ENCODE peak calls at places on chromosomes 1 and 21, in five cellular contexts. I, N, Q, F and L are unnamed samples.

GRCh38 chr1:179821524-179821923 is 56.1 kb downstream of the TOR1AIP2 start:
- DNase-seq in Q (no peak), N (no peak), I (no peak), F (no peak), L (no peak)

GRCh38 chr1:39214021-39214713 is 9.7 kb downstream of the MACF1 start:
- DNase-seq in N (no peak), F (peak; percentile 24), I (peak; percentile 39), Q (no peak), L (no peak)

GRCh38 chr1:151534662-151535278 is 5.3 kb upstream of the TUFT1 start:
- DNase-seq in N (no peak), I (peak; percentile 77), Q (peak; percentile 69), F (peak; percentile 87), L (no peak)

GRCh38 chr1:221887091-221887746 is 145.3 kb upstream of the DUSP10 start:
- DNase-seq in F (peak; percentile 98), Q (peak; percentile 96), I (peak; percentile 56), N (peak; percentile 80), L (no peak)

GRCh38 chr1:151259351-151259750 is 4.8 kb downstream of the PSMD4 start:
- DNase-seq in N (no peak), I (no peak), F (no peak), Q (no peak), L (no peak)

GRCh38 chr1:206511362-206512064 is 4.2 kb downstream of the RASSF5 start:
- DNase-seq in Q (no peak), I (no peak), F (no peak), N (no peak), L (no peak)

GRCh38 chr1:161192476-161193465 is 6.1 kb downstream of the ADAMTS4 start:
- DNase-seq in N (no peak), I (peak; percentile 45), Q (peak; percentile 84), F (peak; percentile 84), L (peak; percentile 56)

GRCh38 chr1:43349594-43350306 is 9.0 kb upstream of the CDC20 start:
- DNase-seq in F (peak; percentile 66), N (no peak), I (no peak), Q (peak; percentile 72), L (peak; percentile 44)

GRCh38 chr1:54808443-54809207 is 7.5 kb upstream of the TTC22 start:
- DNase-seq in N (no peak), F (no peak), I (no peak), Q (no peak), L (no peak)

GRCh38 chr1:229094476-229095311 is 176.2 kb upstream of the RAB4A start:
- DNase-seq in I (no peak), N (no peak), F (no peak), Q (peak; percentile 53), L (no peak)

GRCh38 chr1:38297852-38298251 is 251.3 kb upstream of the POU3F1 start:
- DNase-seq in Q (no peak), F (no peak), I (no peak), N (no peak), L (no peak)

GRCh38 chr1:21622466-21623315 is 46.5 kb downstream of the RAP1GAP start:
- DNase-seq in N (no peak), Q (no peak), F (peak; percentile 19), I (peak; percentile 23), L (no peak)

GRCh38 chr1:46549697-46550681 is 1.5 kb downstream of the KNCN start:
- DNase-seq in Q (peak; percentile 31), F (peak; percentile 33), I (no peak), N (no peak), L (no peak)

GRCh38 chr1:20355101-20355827 is 64.6 kb downstream of the VWA5B1 start:
- DNase-seq in F (no peak), Q (no peak), I (no peak), N (no peak), L (no peak)

GRCh38 chr1:235030919-235031596 is 97.6 kb downstream of the TOMM20 start:
- DNase-seq in I (no peak), Q (no peak), F (no peak), N (no peak), L (no peak)

GRCh38 chr1:31764307-31765040 is at the start of gene ADGRB2:
- DNase-seq in I (no peak), F (peak; percentile 50), N (no peak), Q (no peak), L (no peak)

GRCh38 chr1:110615548-110616130 is 9.5 kb upstream of the KCNA2 start:
- DNase-seq in F (peak; percentile 79), N (peak; percentile 21), Q (peak; percentile 63), I (peak; percentile 59), L (peak; percentile 46)

GRCh38 chr1:34162852-34163766 is 1.9 kb downstream of the CSMD2 start:
- DNase-seq in I (peak; percentile 59), F (peak; percentile 89), N (peak; percentile 63), Q (peak; percentile 87), L (peak; percentile 8)

GRCh38 chr1:116954450-116954849 is 44.7 kb downstream of the PTGFRN start:
- DNase-seq in Q (peak; percentile 61), N (no peak), I (no peak), F (no peak), L (no peak)

GRCh38 chr1:25460020-25460419 is 29.3 kb downstream of the MACO1 start:
- DNase-seq in I (no peak), Q (no peak), N (no peak), F (no peak), L (no peak)

GRCh38 chr1:94951509-94952208 is 24.7 kb upstream of the CNN3 start:
- DNase-seq in Q (no peak), F (peak; percentile 76), N (no peak), I (no peak), L (no peak)

GRCh38 chr21:35980821-35981220 is 79.5 kb downstream of the SETD4 start:
- DNase-seq in F (no peak), N (no peak), Q (no peak), I (no peak), L (no peak)

GRCh38 chr1:209674957-209675566 is at the start of gene G0S2:
- DNase-seq in F (peak; percentile 70), I (peak; percentile 86), N (no peak), Q (peak; percentile 38), L (no peak)

GRCh38 chr1:19495816-19496528 is 10.6 kb upstream of the CAPZB start:
- DNase-seq in I (no peak), N (no peak), F (peak; percentile 74), Q (peak; percentile 29), L (no peak)

GRCh38 chr1:185152187-185152767 is 4.5 kb downstream of the TRMT1L start:
- DNase-seq in I (no peak), F (peak; percentile 64), Q (no peak), N (no peak), L (no peak)

DNA sequence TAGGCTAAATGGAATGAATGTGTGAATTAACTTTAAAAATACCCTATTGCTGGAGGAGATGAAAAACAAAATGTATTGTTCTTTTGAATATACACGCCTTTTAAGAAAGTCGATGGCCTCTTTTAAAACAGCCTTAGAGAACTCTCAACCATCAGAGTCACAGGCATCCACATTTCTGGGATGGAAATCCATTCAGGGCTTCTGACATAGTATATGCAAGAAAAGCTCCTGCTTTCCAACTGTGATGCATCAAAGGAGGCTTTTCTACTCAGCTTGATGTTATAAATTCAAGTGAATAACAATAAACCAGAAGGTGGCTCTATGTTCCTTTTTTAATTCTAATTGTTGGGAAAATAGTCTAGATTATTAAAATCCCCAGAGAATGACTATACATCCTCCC is 398.8 kb upstream of the CXADR start:
- DNase-seq in Q (no peak), I (no peak), N (no peak), F (no peak), L (no peak)
- H3K4me3 ChIP-seq in Q (no peak overlapping the region), I (no peak overlapping the region), N (no peak overlapping the region), F (no peak overlapping the region), L (no peak overlapping the region)

DNA sequence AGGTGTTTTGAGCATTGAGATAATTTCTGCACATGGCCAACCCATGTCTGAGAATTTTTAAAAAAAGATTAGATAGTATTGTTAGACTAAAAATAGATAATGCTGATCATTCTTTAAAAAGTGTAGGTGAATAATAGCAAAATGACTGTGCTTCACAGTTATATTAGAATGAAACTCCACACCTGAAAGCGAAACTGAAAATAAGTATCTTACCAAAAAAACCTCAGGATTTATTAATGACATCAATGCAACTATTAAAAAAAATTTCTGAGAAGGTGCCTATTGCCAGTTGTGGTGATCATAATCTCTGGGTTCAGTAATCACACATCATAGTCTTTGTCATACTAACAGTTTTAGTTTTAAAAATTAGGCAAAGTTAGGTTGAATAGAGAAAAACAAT is 36.5 kb downstream of the PLA2G4A start:
- DNase-seq in N (no peak), Q (no peak), I (no peak), F (no peak), L (peak; percentile 24)
- TF ChIP-seq CTCF in N (no peak), Q (no peak), I (no peak), F (no peak), L (no peak)

GRCh38 chr1:164787834-164788231 is 228.8 kb downstream of the PBX1 start:
- DNase-seq in F (no peak), N (no peak), I (no peak), Q (peak; percentile 56), L (no peak)

GRCh38 chr1:164796916-164797315 is 237.9 kb downstream of the PBX1 start:
- DNase-seq in N (no peak), F (no peak), I (no peak), Q (no peak), L (no peak)

GRCh38 chr1:164790081-164790480 is 231.1 kb downstream of the PBX1 start:
- DNase-seq in F (no peak), N (no peak), Q (no peak), I (no peak), L (no peak)

GRCh38 chr1:164794310-164794709 is 235.3 kb downstream of the PBX1 start:
- DNase-seq in Q (peak; percentile 98), I (no peak), N (no peak), F (peak; percentile 94), L (no peak)

GRCh38 chr1:164792410-164793004 is 233.5 kb downstream of the PBX1 start:
- DNase-seq in Q (no peak), I (no peak), F (no peak), N (no peak), L (no peak)
- H3K4me3 ChIP-seq in Q (no peak overlapping the region), I (no peak overlapping the region), F (no peak overlapping the region), N (no peak overlapping the region), L (no peak overlapping the region)

DNA sequence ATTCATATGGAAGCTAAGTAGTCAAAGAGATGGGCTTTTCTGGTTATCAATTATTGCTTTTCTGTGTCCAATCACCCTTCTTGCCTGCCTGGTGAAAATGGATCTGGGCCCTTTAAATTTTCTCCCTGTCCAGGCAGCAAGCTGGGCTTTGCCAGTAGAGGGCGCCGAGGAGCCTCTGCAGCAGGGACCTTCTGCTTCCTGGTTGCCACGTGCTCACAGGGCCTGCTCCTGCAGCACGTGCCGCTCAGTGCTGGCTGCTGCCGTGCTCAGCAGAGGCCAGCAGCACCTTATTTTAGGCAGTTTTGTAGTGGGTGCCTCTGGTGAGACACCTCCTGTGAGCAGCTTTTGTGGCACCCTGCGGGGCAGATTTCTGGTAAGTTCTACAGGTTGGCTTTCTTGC is 4.0 kb downstream of the ACTL8 start:
- DNase-seq in I (no peak), F (no peak), N (no peak), Q (no peak), L (no peak)
- TF ChIP-seq CTCF in I (no peak), F (peak; percentile 13), N (no peak), Q (peak; percentile 33), L (peak; percentile 43)

GRCh38 chr1:91689586-91690481 is 189.2 kb downstream of the CDC7 start:
- DNase-seq in Q (no peak), F (no peak), N (no peak), I (no peak), L (no peak)
- H3K4me3 ChIP-seq in Q (no peak overlapping the region), F (no peak overlapping the region), N (no peak overlapping the region), I (no peak overlapping the region), L (no peak overlapping the region)